ENCODE peak calls at places on chromosomes 16 and 17, in five cellular contexts. Z is fibroblast of pulmonary artery, D is NCI-H460, N is bronchial epithelial cell, L is GM04504. U is an unnamed sample.

GRCh38 chr17:44754276-44754675 is 4.5 kb upstream of the ADAM11 start:
- DNase-seq in Z (no peak), D (no peak), N (no peak), L (no peak), U (no peak)

GRCh38 chr16:19375561-19376158 is 42.0 kb upstream of the TMC5 start:
- DNase-seq in L (peak; percentile 11), N (peak; percentile 52), Z (peak; percentile 75), D (peak; percentile 48), U (peak; percentile 32)

GRCh38 chr17:82865996-82866395 is 26.2 kb upstream of the ZNF750 start:
- DNase-seq in L (no peak), N (peak; percentile 19), D (no peak), Z (no peak), U (no peak)

GRCh38 chr17:29145289-29146058 is 34.7 kb downstream of the MYO18A start:
- DNase-seq in N (peak; percentile 70), D (peak; percentile 70), L (peak; percentile 55), Z (peak; percentile 89), U (peak; percentile 82)

GRCh38 chr16:1734816-1735215 is 28.8 kb downstream of the MAPK8IP3 start:
- DNase-seq in L (no peak), N (no peak), D (no peak), Z (no peak), U (no peak)

GRCh38 chr17:61538480-61538879 is 52.5 kb downstream of the NACA2 start:
- DNase-seq in Z (no peak), D (no peak), L (no peak), N (no peak), U (no peak)

GRCh38 chr16:67781548-67781921 is 24.8 kb downstream of the RANBP10 start:
- DNase-seq in D (no peak), Z (no peak), N (no peak), L (no peak), U (no peak)

GRCh38 chr17:6463616-6464445 is 19.6 kb downstream of the PIMREG start:
- DNase-seq in D (no peak), N (no peak), L (no peak), Z (no peak), U (no peak)

GRCh38 chr17:46732754-46733398 is 85.6 kb downstream of the WNT3 start:
- DNase-seq in D (no peak), N (no peak), Z (no peak), L (no peak), U (no peak)

GRCh38 chr16:85523602-85524364 is 89.3 kb upstream of the GSE1 start:
- DNase-seq in D (peak; percentile 45), L (no peak), N (no peak), Z (peak; percentile 34), U (no peak)

U was measured in renal cortical epithelial cell.